ENCODE peak calls at places on chromosomes 6 and 20, in ten cellular contexts. E is GM13977; M is IMR-90; Q is suprapubic skin; T is endothelial cell; D is osteoblast; X is WERI-Rb-1; S is activated CD8-positive, alpha-beta T cell treated with anti-CD3 and anti-CD28 coated beads for 36 hours; N is AG09319; G is endodermal cell. A is an unnamed sample.

GRCh38 chr6:8633762-8634161 is 198.4 kb upstream of the SLC35B3 start:
- DNase-seq in E (no peak), M (no peak), Q (no peak), T (no peak), D (no peak), X (no peak), S (no peak), N (no peak), G (no peak), A (no peak)

GRCh38 chr20:44979090-44979621 is 12.8 kb downstream of the STK4 start:
- DNase-seq in E (peak), M (peak), Q (no peak), T (no peak), D (peak), X (no peak), S (peak), N (no peak), G (no peak), A (no peak)

GRCh38 chr6:912871-913663 is 220.1 kb upstream of the EXOC2 start:
- DNase-seq in E (peak), M (peak), Q (no peak), T (peak), D (peak), X (peak), S (no peak), N (peak), G (peak), A (no peak)

GRCh38 chr6:9225441-9225871 is 790.1 kb upstream of the SLC35B3 start:
- DNase-seq in E (no peak), M (peak), Q (no peak), T (no peak), D (no peak), X (no peak), S (no peak), N (no peak), G (no peak), A (no peak)

GRCh38 chr6:139597781-139598368 is 223.4 kb upstream of the CITED2 start:
- DNase-seq in E (no peak), M (peak), Q (peak), T (no peak), D (peak), X (no peak), S (no peak), N (peak), G (peak), A (no peak)

GRCh38 chr20:56257604-56258003 is 9.1 kb downstream of the MC3R start:
- DNase-seq in E (no peak), M (no peak), Q (no peak), T (no peak), D (no peak), X (no peak), S (no peak), N (no peak), G (no peak), A (no peak)

GRCh38 chr6:153538491-153538890 is 407.4 kb upstream of the RGS17 start:
- DNase-seq in E (no peak), M (no peak), Q (no peak), T (no peak), D (no peak), X (no peak), S (no peak), N (no peak), G (no peak), A (no peak)

GRCh38 chr6:50145125-50145524 is 95.4 kb upstream of the DEFB112 start:
- DNase-seq in E (no peak), M (peak), Q (no peak), T (no peak), D (no peak), X (no peak), S (no peak), N (no peak), G (no peak), A (no peak)

GRCh38 chr6:16292432-16292831 is 54.0 kb downstream of the GMPR start:
- DNase-seq in E (no peak), M (no peak), Q (no peak), T (no peak), D (no peak), X (no peak), S (no peak), N (no peak), G (no peak), A (no peak)

GRCh38 chr6:170006524-170007467 is 255.4 kb downstream of the ERMARD start:
- DNase-seq in E (no peak), M (no peak), Q (no peak), T (no peak), D (peak), X (peak), S (no peak), N (no peak), G (peak), A (peak)

GRCh38 chr6:170005680-170006470 is 254.5 kb downstream of the ERMARD start:
- DNase-seq in E (no peak), M (no peak), Q (no peak), T (no peak), D (no peak), X (no peak), S (no peak), N (no peak), G (no peak), A (peak)

GRCh38 chr6:170008386-170008785 is 257.0 kb downstream of the ERMARD start:
- DNase-seq in E (no peak), M (no peak), Q (no peak), T (no peak), D (no peak), X (peak), S (no peak), N (no peak), G (no peak), A (peak)

GRCh38 chr6:170004585-170005210 is 253.3 kb downstream of the ERMARD start:
- DNase-seq in E (no peak), M (no peak), Q (no peak), T (no peak), D (no peak), X (no peak), S (no peak), N (no peak), G (no peak), A (peak)

GRCh38 chr6:170007468-170008240 is 256.2 kb downstream of the ERMARD start:
- DNase-seq in E (no peak), M (no peak), Q (no peak), T (no peak), D (peak), X (peak), S (no peak), N (no peak), G (peak), A (peak)
- TF ChIP-seq CTCF in E (no peak), M (no peak), Q (no peak), T (no peak), D (no peak), X (no peak), S (no peak), N (no peak), G (no peak), A (no peak)

GRCh38 chr20:54122189-54122588 is 51.6 kb downstream of the CYP24A1 start:
- DNase-seq in E (no peak), M (peak), Q (no peak), T (no peak), D (peak), X (no peak), S (no peak), N (no peak), G (no peak), A (no peak)

GRCh38 chr20:54126809-54127655 is 46.8 kb downstream of the CYP24A1 start:
- DNase-seq in E (no peak), M (no peak), Q (no peak), T (no peak), D (peak), X (no peak), S (no peak), N (no peak), G (no peak), A (no peak)

GRCh38 chr20:54119744-54120143 is 49.4 kb upstream of the BCAS1 start:
- DNase-seq in E (no peak), M (no peak), Q (no peak), T (no peak), D (peak), X (no peak), S (no peak), N (no peak), G (no peak), A (no peak)

GRCh38 chr20:54122681-54123586 is 50.9 kb downstream of the CYP24A1 start:
- DNase-seq in E (no peak), M (no peak), Q (no peak), T (no peak), D (no peak), X (no peak), S (no peak), N (no peak), G (peak), A (no peak)

DNA sequence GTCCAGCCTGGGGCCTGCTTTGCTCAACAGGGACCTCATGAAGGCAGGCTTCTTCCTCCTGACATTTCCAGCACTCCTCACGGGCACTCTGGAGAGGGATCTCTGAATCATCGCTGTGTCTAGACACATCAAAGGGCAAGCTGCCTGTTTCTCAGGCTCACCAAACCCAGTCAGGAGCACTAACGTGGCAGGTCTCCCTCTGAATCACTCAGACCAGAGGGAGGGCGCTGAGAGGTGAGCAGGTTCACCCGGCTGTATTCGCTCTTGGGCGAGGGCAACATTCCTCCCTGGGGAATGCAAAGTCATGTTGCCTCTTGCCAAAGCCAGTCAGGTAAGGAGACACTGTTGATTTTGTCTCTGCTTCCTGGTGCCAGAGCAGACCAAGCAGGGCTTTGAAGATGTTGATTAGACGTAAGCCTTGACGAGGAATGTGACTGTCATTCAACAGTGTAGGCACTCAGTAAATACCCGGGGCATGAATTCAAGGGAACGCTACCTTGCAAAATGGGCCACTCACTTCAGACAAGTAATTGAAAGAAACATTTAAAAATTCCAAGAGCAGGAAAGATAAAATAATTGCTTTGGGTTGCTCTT is 50.1 kb downstream of the CYP24A1 start:
- DNase-seq in E (no peak), M (peak), Q (no peak), T (no peak), D (peak), X (no peak), S (no peak), N (peak), G (peak), A (no peak)
- TF ChIP-seq CTCF in E (no peak), M (no peak), Q (no peak), T (no peak), D (no peak), X (no peak), S (no peak), N (no peak), G (no peak), A (no peak)

DNA sequence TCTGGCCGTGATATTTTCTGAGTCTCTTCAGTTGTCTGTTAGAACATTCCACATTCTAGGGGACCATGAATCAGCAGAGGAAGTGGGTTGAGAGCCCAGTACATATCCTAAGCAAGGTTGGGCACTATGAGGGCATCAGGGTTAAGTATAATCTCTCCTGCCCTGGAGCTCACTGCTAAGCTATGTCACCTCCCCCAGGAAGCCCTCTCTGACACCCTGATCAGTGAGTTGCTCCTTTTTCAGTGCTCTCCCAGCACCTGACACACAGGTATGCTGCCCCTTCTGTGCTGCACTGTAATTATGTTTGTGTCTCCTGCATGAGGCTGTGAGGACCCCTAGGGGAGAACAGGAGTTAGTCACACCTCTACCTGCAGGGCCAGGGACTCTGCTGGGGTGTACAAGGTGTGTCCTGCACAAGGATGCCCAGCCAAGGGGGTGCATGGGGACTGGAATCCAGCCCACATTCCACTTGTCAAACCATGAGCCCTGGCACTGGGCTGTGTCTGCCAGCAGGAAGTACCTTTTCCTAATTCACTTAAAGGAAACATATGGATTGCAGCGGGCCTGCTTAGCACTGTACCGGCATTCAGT is 3.9 kb downstream of the RAB44 start:
- DNase-seq in E (peak), M (no peak), Q (peak), T (no peak), D (no peak), X (peak), S (no peak), N (no peak), G (peak), A (no peak)
- TF ChIP-seq CTCF in E (peak), M (no peak), Q (no peak), T (no peak), D (no peak), X (peak), S (no peak), N (no peak), G (peak), A (no peak)

GRCh38 chr6:90118581-90118980 is 178.1 kb downstream of the BACH2 start:
- DNase-seq in E (no peak), M (no peak), Q (no peak), T (no peak), D (no peak), X (no peak), S (no peak), N (no peak), G (no peak), A (no peak)
- TF ChIP-seq CTCF in E (no peak), M (no peak), Q (no peak), T (no peak), D (no peak), X (peak), S (no peak), N (no peak), G (no peak), A (peak)

DNA sequence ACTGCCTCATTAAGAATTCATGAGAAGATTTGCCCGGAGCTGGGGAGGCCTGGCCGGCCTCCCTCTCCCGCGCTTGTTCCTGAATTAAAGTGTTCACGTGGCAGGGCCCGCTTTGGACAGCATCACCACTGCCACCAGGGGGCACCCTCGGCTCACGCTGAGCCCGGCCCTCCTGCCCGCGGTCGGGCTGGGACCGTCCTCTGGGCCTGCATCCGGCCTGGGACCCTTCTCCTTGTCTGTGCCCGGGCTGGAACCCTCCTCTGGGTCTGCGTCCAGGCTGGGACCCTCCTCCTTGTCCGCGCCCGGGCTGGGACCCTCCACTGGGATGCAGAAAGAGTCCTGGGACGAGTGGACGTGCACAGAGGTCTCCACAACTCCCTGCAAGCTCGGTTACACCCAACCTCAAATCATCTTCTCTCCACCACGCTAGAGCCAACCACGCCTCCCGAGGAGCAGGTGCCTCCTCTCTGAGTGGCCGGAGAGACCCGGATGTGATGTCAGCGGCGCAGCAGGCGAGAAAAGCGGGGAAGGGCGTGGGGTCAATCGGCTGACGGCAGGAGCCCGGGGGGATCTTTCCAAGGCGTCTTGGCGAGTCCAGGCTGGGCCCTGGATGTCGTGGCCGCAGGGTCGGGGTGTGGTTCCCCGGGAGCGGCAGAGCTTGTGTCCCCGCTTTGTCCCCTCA is 50.9 kb upstream of the DACT2 start:
- DNase-seq in E (no peak), M (no peak), Q (peak), T (peak), D (peak), X (peak), S (peak), N (no peak), G (peak), A (peak)
- TF ChIP-seq CTCF in E (peak), M (no peak), Q (peak), T (peak), D (peak), X (peak), S (peak), N (no peak), G (peak), A (peak)

GRCh38 chr20:25468126-25469075 is 60.9 kb downstream of the GINS1 start:
- DNase-seq in E (no peak), M (no peak), Q (no peak), T (no peak), D (no peak), X (no peak), S (no peak), N (no peak), G (no peak), A (no peak)

GRCh38 chr20:25471020-25471419 is 63.5 kb downstream of the GINS1 start:
- DNase-seq in E (no peak), M (no peak), Q (no peak), T (no peak), D (no peak), X (no peak), S (no peak), N (no peak), G (no peak), A (no peak)

GRCh38 chr20:25469558-25469957 is 62.1 kb downstream of the GINS1 start:
- DNase-seq in E (no peak), M (no peak), Q (no peak), T (no peak), D (no peak), X (no peak), S (no peak), N (no peak), G (no peak), A (no peak)

GRCh38 chr20:25467441-25467840 is 60.0 kb downstream of the GINS1 start:
- DNase-seq in E (no peak), M (no peak), Q (no peak), T (no peak), D (peak), X (no peak), S (no peak), N (no peak), G (no peak), A (no peak)

DNA sequence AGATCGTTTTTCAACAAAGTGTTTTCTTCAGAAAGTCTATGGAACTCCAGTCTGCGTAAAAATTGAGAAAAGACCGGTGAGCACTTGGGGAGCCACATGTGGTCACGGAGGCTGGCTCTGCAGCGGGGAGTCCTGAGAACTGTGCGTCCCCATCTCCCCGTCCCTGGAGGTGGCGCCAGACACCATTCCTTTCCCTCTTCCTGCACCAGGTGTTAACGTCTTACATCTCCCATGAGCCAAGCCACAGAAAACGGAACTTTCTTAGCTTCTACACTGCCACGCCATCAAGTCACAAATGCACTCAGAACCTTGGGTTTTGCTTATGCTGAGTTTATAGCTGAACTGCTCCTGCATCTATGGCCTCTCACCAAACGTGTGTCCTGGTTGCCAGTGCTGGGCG is 62.6 kb downstream of the GINS1 start:
- DNase-seq in E (peak), M (peak), Q (no peak), T (peak), D (peak), X (peak), S (peak), N (no peak), G (peak), A (no peak)
- TF ChIP-seq CTCF in E (peak), M (peak), Q (peak), T (no peak), D (peak), X (peak), S (peak), N (peak), G (peak), A (peak)

GRCh38 chr6:166422201-166422940 is 39.6 kb upstream of the MPC1 start:
- DNase-seq in E (no peak), M (no peak), Q (no peak), T (no peak), D (no peak), X (no peak), S (no peak), N (no peak), G (no peak), A (no peak)

GRCh38 chr6:166419268-166419667 is 36.5 kb upstream of the MPC1 start:
- DNase-seq in E (peak), M (peak), Q (no peak), T (no peak), D (no peak), X (no peak), S (peak), N (no peak), G (no peak), A (no peak)

GRCh38 chr6:166418691-166419143 is 36.0 kb upstream of the MPC1 start:
- DNase-seq in E (no peak), M (no peak), Q (no peak), T (no peak), D (no peak), X (no peak), S (peak), N (no peak), G (no peak), A (no peak)

GRCh38 chr6:166419717-166420116 is 37.0 kb upstream of the MPC1 start:
- DNase-seq in E (no peak), M (no peak), Q (no peak), T (no peak), D (no peak), X (no peak), S (no peak), N (no peak), G (no peak), A (no peak)

DNA sequence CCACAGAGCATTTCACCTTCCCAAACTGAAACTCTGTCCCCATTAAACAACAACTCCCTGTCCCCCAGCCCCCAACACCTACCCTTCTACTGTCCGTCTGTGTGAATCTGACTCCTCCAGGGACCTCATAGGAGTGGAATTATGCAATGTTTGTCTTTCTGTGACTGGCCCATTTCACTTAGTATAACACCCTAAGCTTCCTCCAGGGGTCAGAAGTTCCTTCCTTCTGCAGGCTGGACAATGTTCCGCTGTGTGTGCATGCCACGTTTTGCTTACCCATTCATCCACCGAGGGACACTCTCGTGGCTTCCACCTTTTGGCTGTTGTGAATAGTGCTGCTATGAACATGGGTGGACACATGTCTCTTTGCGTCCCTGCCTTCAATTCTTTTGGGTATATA is 37.6 kb upstream of the MPC1 start:
- DNase-seq in E (no peak), M (peak), Q (no peak), T (no peak), D (no peak), X (no peak), S (no peak), N (no peak), G (no peak), A (no peak)
- TF ChIP-seq CTCF in E (no peak), M (no peak), Q (no peak), T (no peak), D (peak), X (peak), S (no peak), N (no peak), G (peak), A (peak)

DNA sequence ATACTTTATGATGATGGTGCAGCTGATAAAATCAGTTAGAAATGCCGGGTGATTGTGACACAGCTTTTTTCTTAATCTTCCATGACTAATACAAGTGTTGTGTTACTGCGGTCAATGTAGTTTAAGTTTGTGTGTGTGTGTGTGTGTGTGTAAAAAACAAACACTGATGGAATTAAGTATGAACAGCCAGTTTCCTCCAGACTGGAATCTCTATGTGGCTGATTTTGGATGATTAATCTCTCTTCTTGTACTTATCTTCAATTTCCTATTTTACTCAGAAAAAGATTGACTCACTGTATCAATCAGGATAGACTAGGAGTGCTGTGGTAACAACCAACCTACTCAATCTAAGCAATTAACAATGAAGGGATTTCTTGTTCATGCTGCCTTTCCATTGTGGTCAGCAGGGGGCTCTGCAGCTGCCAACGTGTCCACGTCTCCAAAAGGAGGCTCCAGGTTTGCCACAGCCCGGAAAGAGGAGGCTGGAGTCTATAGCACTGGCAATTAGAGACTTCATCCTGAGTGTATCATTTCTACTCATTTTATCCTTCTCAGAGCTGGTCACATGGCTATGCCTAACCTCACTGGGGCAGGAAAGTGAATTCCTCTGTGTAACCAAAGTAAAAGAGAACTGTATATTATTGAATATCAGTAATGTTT is 107.7 kb downstream of the CD109 start:
- DNase-seq in E (no peak), M (peak), Q (no peak), T (peak), D (peak), X (peak), S (peak), N (peak), G (peak), A (no peak)
- TF ChIP-seq CTCF in E (peak), M (peak), Q (no peak), T (peak), D (peak), X (peak), S (no peak), N (peak), G (peak), A (peak)

A was measured in osteocyte.